ENCODE peak calls at places on chromosome 7, in eight cellular contexts. One of them, this sample, is unnamed.
A peak's percentile ranks its signal among the peaks of the same experiment; 100 is the strongest.

GRCh38 chr7:16801111-16801542 is 3.7 kb downstream of the AGR2 start:
- DNase-seq in stimulated activated CD4-positive, alpha-beta T cell treated with anti-CD3 and anti-CD28 coated beads, Interleukin-4, amount 100 ng/mL, for 4 hours: no peak
- DNase-seq in HFF-Myc: peak; percentile 62
- DNase-seq in effector CD8-positive, alpha-beta T cell: no peak
- DNase-seq in psoas muscle: no peak
- DNase-seq in GM06990: no peak
- DNase-seq in activated effector memory CD4-positive, alpha-beta T cell treated with anti-CD3 and anti-CD28 coated beads, Interleukin-2, amount 50 U/mL, for 16 hours: no peak
- DNase-seq in stimulated activated CD8-positive, alpha-beta memory T cell treated with anti-CD3 and anti-CD28 coated beads, Interleukin-4, amount 100 ng/mL, for 1 hour: no peak
- DNase-seq in this sample: peak; percentile 96

GRCh38 chr7:118642396-118642795 is 417.9 kb downstream of the ANKRD7 start:
- DNase-seq in stimulated activated CD4-positive, alpha-beta T cell treated with anti-CD3 and anti-CD28 coated beads, Interleukin-4, amount 100 ng/mL, for 4 hours: no peak
- DNase-seq in HFF-Myc: no peak
- DNase-seq in effector CD8-positive, alpha-beta T cell: no peak
- DNase-seq in psoas muscle: no peak
- DNase-seq in GM06990: no peak
- DNase-seq in activated effector memory CD4-positive, alpha-beta T cell treated with anti-CD3 and anti-CD28 coated beads, Interleukin-2, amount 50 U/mL, for 16 hours: no peak
- DNase-seq in stimulated activated CD8-positive, alpha-beta memory T cell treated with anti-CD3 and anti-CD28 coated beads, Interleukin-4, amount 100 ng/mL, for 1 hour: no peak
- DNase-seq in this sample: no peak

GRCh38 chr7:2497065-2497464 is 20.9 kb upstream of the GRIFIN start:
- DNase-seq in stimulated activated CD4-positive, alpha-beta T cell treated with anti-CD3 and anti-CD28 coated beads, Interleukin-4, amount 100 ng/mL, for 4 hours: no peak
- DNase-seq in HFF-Myc: no peak
- DNase-seq in effector CD8-positive, alpha-beta T cell: no peak
- DNase-seq in psoas muscle: no peak
- DNase-seq in GM06990: no peak
- DNase-seq in activated effector memory CD4-positive, alpha-beta T cell treated with anti-CD3 and anti-CD28 coated beads, Interleukin-2, amount 50 U/mL, for 16 hours: no peak
- DNase-seq in stimulated activated CD8-positive, alpha-beta memory T cell treated with anti-CD3 and anti-CD28 coated beads, Interleukin-4, amount 100 ng/mL, for 1 hour: no peak
- DNase-seq in this sample: no peak

GRCh38 chr7:23873306-23873705 is 163.3 kb downstream of the STK31 start:
- DNase-seq in stimulated activated CD4-positive, alpha-beta T cell treated with anti-CD3 and anti-CD28 coated beads, Interleukin-4, amount 100 ng/mL, for 4 hours: no peak
- DNase-seq in HFF-Myc: no peak
- DNase-seq in effector CD8-positive, alpha-beta T cell: no peak
- DNase-seq in psoas muscle: no peak
- DNase-seq in GM06990: no peak
- DNase-seq in activated effector memory CD4-positive, alpha-beta T cell treated with anti-CD3 and anti-CD28 coated beads, Interleukin-2, amount 50 U/mL, for 16 hours: no peak
- DNase-seq in stimulated activated CD8-positive, alpha-beta memory T cell treated with anti-CD3 and anti-CD28 coated beads, Interleukin-4, amount 100 ng/mL, for 1 hour: no peak
- DNase-seq in this sample: no peak

GRCh38 chr7:16668049-16668858 is 22.3 kb downstream of the BZW2 start:
- DNase-seq in stimulated activated CD4-positive, alpha-beta T cell treated with anti-CD3 and anti-CD28 coated beads, Interleukin-4, amount 100 ng/mL, for 4 hours: no peak
- DNase-seq in HFF-Myc: peak; percentile 95
- DNase-seq in effector CD8-positive, alpha-beta T cell: no peak
- DNase-seq in psoas muscle: peak; percentile 70
- DNase-seq in GM06990: no peak
- DNase-seq in activated effector memory CD4-positive, alpha-beta T cell treated with anti-CD3 and anti-CD28 coated beads, Interleukin-2, amount 50 U/mL, for 16 hours: no peak
- DNase-seq in stimulated activated CD8-positive, alpha-beta memory T cell treated with anti-CD3 and anti-CD28 coated beads, Interleukin-4, amount 100 ng/mL, for 1 hour: no peak
- DNase-seq in this sample: no peak

GRCh38 chr7:104240400-104240799 is 32.6 kb upstream of the ORC5 start:
- DNase-seq in stimulated activated CD4-positive, alpha-beta T cell treated with anti-CD3 and anti-CD28 coated beads, Interleukin-4, amount 100 ng/mL, for 4 hours: no peak
- DNase-seq in HFF-Myc: no peak
- DNase-seq in effector CD8-positive, alpha-beta T cell: no peak
- DNase-seq in psoas muscle: no peak
- DNase-seq in GM06990: no peak
- DNase-seq in activated effector memory CD4-positive, alpha-beta T cell treated with anti-CD3 and anti-CD28 coated beads, Interleukin-2, amount 50 U/mL, for 16 hours: no peak
- DNase-seq in stimulated activated CD8-positive, alpha-beta memory T cell treated with anti-CD3 and anti-CD28 coated beads, Interleukin-4, amount 100 ng/mL, for 1 hour: no peak
- DNase-seq in this sample: no peak

GRCh38 chr7:32357535-32358277 is 132.5 kb downstream of the LSM5 start:
- DNase-seq in stimulated activated CD4-positive, alpha-beta T cell treated with anti-CD3 and anti-CD28 coated beads, Interleukin-4, amount 100 ng/mL, for 4 hours: no peak
- DNase-seq in HFF-Myc: no peak
- DNase-seq in effector CD8-positive, alpha-beta T cell: no peak
- DNase-seq in psoas muscle: no peak
- DNase-seq in GM06990: no peak
- DNase-seq in activated effector memory CD4-positive, alpha-beta T cell treated with anti-CD3 and anti-CD28 coated beads, Interleukin-2, amount 50 U/mL, for 16 hours: no peak
- DNase-seq in stimulated activated CD8-positive, alpha-beta memory T cell treated with anti-CD3 and anti-CD28 coated beads, Interleukin-4, amount 100 ng/mL, for 1 hour: no peak
- DNase-seq in this sample: no peak

GRCh38 chr7:104096683-104097082 is 107.2 kb upstream of the RELN start:
- DNase-seq in stimulated activated CD4-positive, alpha-beta T cell treated with anti-CD3 and anti-CD28 coated beads, Interleukin-4, amount 100 ng/mL, for 4 hours: no peak
- DNase-seq in HFF-Myc: no peak
- DNase-seq in effector CD8-positive, alpha-beta T cell: no peak
- DNase-seq in psoas muscle: no peak
- DNase-seq in GM06990: no peak
- DNase-seq in activated effector memory CD4-positive, alpha-beta T cell treated with anti-CD3 and anti-CD28 coated beads, Interleukin-2, amount 50 U/mL, for 16 hours: no peak
- DNase-seq in stimulated activated CD8-positive, alpha-beta memory T cell treated with anti-CD3 and anti-CD28 coated beads, Interleukin-4, amount 100 ng/mL, for 1 hour: no peak
- DNase-seq in this sample: no peak

GRCh38 chr7:45129906-45130305 is 18.4 kb upstream of the TBRG4 start:
- DNase-seq in stimulated activated CD4-positive, alpha-beta T cell treated with anti-CD3 and anti-CD28 coated beads, Interleukin-4, amount 100 ng/mL, for 4 hours: no peak
- DNase-seq in HFF-Myc: no peak
- DNase-seq in effector CD8-positive, alpha-beta T cell: no peak
- DNase-seq in psoas muscle: no peak
- DNase-seq in GM06990: no peak
- DNase-seq in activated effector memory CD4-positive, alpha-beta T cell treated with anti-CD3 and anti-CD28 coated beads, Interleukin-2, amount 50 U/mL, for 16 hours: no peak
- DNase-seq in stimulated activated CD8-positive, alpha-beta memory T cell treated with anti-CD3 and anti-CD28 coated beads, Interleukin-4, amount 100 ng/mL, for 1 hour: no peak
- DNase-seq in this sample: no peak

GRCh38 chr7:27198138-27198841 is 1.6 kb downstream of the HOXA13 start:
- DNase-seq in stimulated activated CD4-positive, alpha-beta T cell treated with anti-CD3 and anti-CD28 coated beads, Interleukin-4, amount 100 ng/mL, for 4 hours: no peak
- DNase-seq in HFF-Myc: no peak
- DNase-seq in effector CD8-positive, alpha-beta T cell: no peak
- DNase-seq in psoas muscle: no peak
- DNase-seq in GM06990: no peak
- DNase-seq in activated effector memory CD4-positive, alpha-beta T cell treated with anti-CD3 and anti-CD28 coated beads, Interleukin-2, amount 50 U/mL, for 16 hours: no peak
- DNase-seq in stimulated activated CD8-positive, alpha-beta memory T cell treated with anti-CD3 and anti-CD28 coated beads, Interleukin-4, amount 100 ng/mL, for 1 hour: no peak
- DNase-seq in this sample: no peak

This sample was measured in SK-N-MC.